ENCODE peak calls at places on chromosomes 1 and 21, in five cellular contexts. Y, R, U, A and V are unnamed samples.

GRCh38 chr1:12368646-12369045 is 138.8 kb downstream of the VPS13D start:
- DNase-seq in Y (no peak), R (no peak), U (no peak), A (no peak), V (no peak)

GRCh38 chr1:89844236-89844807 is 23.5 kb downstream of the LRRC8D start:
- DNase-seq in Y (no peak), R (no peak), U (peak), A (peak), V (no peak)

GRCh38 chr1:79629414-79629813 is 622.9 kb upstream of the ADGRL4 start:
- DNase-seq in Y (no peak), R (no peak), U (no peak), A (no peak), V (no peak)

GRCh38 chr1:152047607-152047953 is 10.8 kb upstream of the S100A11 start:
- DNase-seq in Y (peak), R (peak), U (no peak), A (peak), V (peak)

GRCh38 chr1:17883662-17884395 is 128.7 kb downstream of the ACTL8 start:
- DNase-seq in Y (no peak), R (no peak), U (no peak), A (no peak), V (no peak)

GRCh38 chr21:43608225-43608624 is 51.1 kb downstream of the HSF2BP start:
- DNase-seq in Y (no peak), R (no peak), U (peak), A (peak), V (no peak)

GRCh38 chr1:21372383-21372782 is 67.6 kb upstream of the NBPF3 start:
- DNase-seq in Y (no peak), R (no peak), U (no peak), A (no peak), V (no peak)

GRCh38 chr1:37423810-37424209 is 50.6 kb upstream of the ZC3H12A start:
- DNase-seq in Y (no peak), R (no peak), U (no peak), A (no peak), V (no peak)

GRCh38 chr1:109969907-109970306 is 14.7 kb upstream of the AHCYL1 start:
- DNase-seq in Y (no peak), R (no peak), U (no peak), A (no peak), V (no peak)

GRCh38 chr1:58057820-58058219 is 488.7 kb downstream of the OMA1 start:
- DNase-seq in Y (no peak), R (no peak), U (no peak), A (no peak), V (no peak)

GRCh38 chr1:234647245-234647644 is 37.3 kb upstream of the IRF2BP2 start:
- DNase-seq in Y (no peak), R (no peak), U (no peak), A (no peak), V (no peak)

GRCh38 chr1:151512801-151513625 is 1.8 kb downstream of the CGN start:
- DNase-seq in Y (peak), R (no peak), U (no peak), A (no peak), V (no peak)

GRCh38 chr1:119956306-119956705 is 60.0 kb upstream of the ADAM30 start:
- DNase-seq in Y (no peak), R (no peak), U (no peak), A (no peak), V (no peak)

GRCh38 chr1:182051938-182052337 is 9.6 kb downstream of the ZNF648 start:
- DNase-seq in Y (no peak), R (no peak), U (no peak), A (no peak), V (no peak)

GRCh38 chr1:155241851-155242264 is 13.4 kb downstream of the ENTREP3 start:
- DNase-seq in Y (no peak), R (no peak), U (no peak), A (no peak), V (no peak)

GRCh38 chr1:83828456-83828855 is 170.5 kb downstream of the TTLL7 start:
- DNase-seq in Y (no peak), R (no peak), U (no peak), A (no peak), V (no peak)

GRCh38 chr1:2429780-2430591 is 17.6 kb upstream of the PEX10 start:
- DNase-seq in Y (no peak), R (no peak), U (no peak), A (peak), V (no peak)

GRCh38 chr21:39932335-39932734 is 65.1 kb downstream of the PCP4 start:
- DNase-seq in Y (no peak), R (no peak), U (no peak), A (no peak), V (no peak)

GRCh38 chr1:31957701-31958674 is 19.8 kb upstream of the PTP4A2 start:
- DNase-seq in Y (no peak), R (no peak), U (no peak), A (no peak), V (no peak)

GRCh38 chr1:29801003-29801402 is 564.7 kb downstream of the PTPRU start:
- DNase-seq in Y (no peak), R (no peak), U (no peak), A (no peak), V (no peak)

GRCh38 chr21:37915941-37916794 is at the start of gene KCNJ6:
- DNase-seq in Y (no peak), R (no peak), U (peak), A (peak), V (peak)

GRCh38 chr1:25117233-25117823 is 115.0 kb downstream of the SYF2 start:
- DNase-seq in Y (no peak), R (no peak), U (no peak), A (no peak), V (no peak)